ENCODE peak calls at places on chromosomes 2 and 18, in seven cellular contexts. Y is activated B cell treated with CpG ODN at 0.5 μM for 24 hours; P is activated naive CD8-positive, alpha-beta T cell treated with anti-CD3 and anti-CD28 coated beads, Interleukin-2, amount 50 U/mL, for 24 hours; K is left cardiac atrium; L is SK-N-SH treated with all-trans-retinoic acid at 6 μM for 48 hours; I is heart left ventricle; D is stimulated activated effector memory CD8-positive, alpha-beta T cell treated with anti-CD3 and anti-CD28 coated beads, Interleukin-12 subunit alpha, Interleukin-12 subunit beta, amount 100 ng/mL, for 72 hours. G is an unnamed sample.

GRCh38 chr18:76932026-76932819 is 109.9 kb downstream of the ZNF236 start:
- ATAC-seq in D (peak), P (no peak), I (peak), L (no peak), K (peak), Y (no peak), G (no peak)

GRCh38 chr2:196249860-196250259 is 78.5 kb upstream of the STK17B start:
- ATAC-seq in I (no peak), L (peak), P (peak), D (peak), K (peak), Y (peak), G (peak)

GRCh38 chr2:216006164-216006663 is 7.1 kb downstream of the MREG start:
- ATAC-seq in Y (peak), D (peak), K (peak), I (no peak), L (peak), P (peak), G (peak)

GRCh38 chr18:36692331-36692730 is 136.5 kb downstream of the TPGS2 start:
- ATAC-seq in D (no peak), Y (no peak), P (no peak), I (no peak), K (no peak), L (peak), G (no peak)

GRCh38 chr2:120005834-120006521 is 6.9 kb upstream of the EPB41L5 start:
- ATAC-seq in Y (peak), K (no peak), D (peak), P (no peak), I (no peak), L (no peak), G (peak)

GRCh38 chr2:196088209-196088608 is 19.6 kb upstream of the DNAH7 start:
- ATAC-seq in L (no peak), K (no peak), P (no peak), I (no peak), D (no peak), Y (no peak), G (no peak)

GRCh38 chr2:197309369-197310231 is 980 bp downstream of the ANKRD44 start:
- ATAC-seq in L (peak), Y (peak), D (peak), K (peak), I (no peak), P (no peak), G (peak)

GRCh38 chr2:16617282-16618266 is 48.1 kb downstream of the CYRIA start:
- ATAC-seq in L (no peak), D (no peak), P (no peak), I (peak), Y (no peak), K (peak), G (no peak)

GRCh38 chr2:190499976-190500588 is 34.4 kb downstream of the NEMP2 start:
- ATAC-seq in Y (no peak), P (no peak), L (no peak), I (no peak), K (no peak), D (no peak), G (no peak)

GRCh38 chr2:46490521-46491141 is 11.3 kb downstream of the TMEM247 start:
- ATAC-seq in L (no peak), D (no peak), K (peak), P (no peak), I (peak), Y (peak), G (no peak)

GRCh38 chr2:127153691-127154158 is 46.8 kb upstream of the BIN1 start:
- ATAC-seq in I (peak), L (peak), D (peak), P (peak), K (peak), Y (no peak), G (peak)

GRCh38 chr2:196244966-196245365 is 73.6 kb upstream of the STK17B start:
- ATAC-seq in K (no peak), L (no peak), D (no peak), Y (no peak), I (no peak), P (no peak), G (no peak)

GRCh38 chr18:55658598-55658997 is 70.6 kb upstream of the TCF4 start:
- ATAC-seq in I (no peak), L (no peak), D (no peak), K (no peak), Y (no peak), P (no peak), G (no peak)

GRCh38 chr2:40225670-40226069 is 226.2 kb downstream of the SLC8A1 start:
- ATAC-seq in P (no peak), Y (no peak), I (peak), L (no peak), K (peak), D (no peak), G (no peak)

GRCh38 chr2:185608799-185609198 is 129.8 kb upstream of the FSIP2 start:
- ATAC-seq in Y (no peak), K (no peak), L (peak), D (no peak), I (no peak), P (no peak), G (no peak)

GRCh38 chr18:58900015-58900649 is 35.5 kb downstream of the ZNF532 start:
- ATAC-seq in Y (no peak), I (peak), D (no peak), L (no peak), K (peak), P (no peak), G (no peak)

GRCh38 chr2:54750040-54750439 is 26.6 kb downstream of the EML6 start:
- ATAC-seq in D (no peak), Y (no peak), I (no peak), K (no peak), P (no peak), L (no peak), G (no peak)

G was measured in stimulated activated memory B cell treated with anti-CD40 and anti-IgM and Interleukin-4, amounts not matched to agents 10 μg/mL and 1 μg/mL and 100 μg/mL, for 72 hours.